ENCODE peak calls at places on chromosome 21, in six cellular contexts. J is activated effector memory CD4-positive, alpha-beta T cell treated with anti-CD3 and anti-CD28 coated beads, Interleukin-2, amount 50 U/mL, for 16 hours; H is HTR-8/SVneo; E is cardiac septum; O is EH; Y is dorsolateral prefrontal cortex. U is an unnamed sample.

GRCh38 chr21:31370893-31371652 is 27.0 kb upstream of the TIAM1 start:
- DNase-seq in J (no peak), H (no peak), E (no peak), O (no peak), Y (no peak), U (no peak)

GRCh38 chr21:43270800-43271261 is 102.0 kb downstream of the CRYAA start:
- DNase-seq in J (no peak), H (no peak), E (peak), O (no peak), Y (peak), U (no peak)

GRCh38 chr21:34526236-34526617 is 14.2 kb upstream of the KCNE1 start:
- DNase-seq in J (no peak), H (no peak), E (no peak), O (no peak), Y (no peak), U (no peak)

GRCh38 chr21:25834376-25834775 is 99.6 kb downstream of the GABPA start:
- DNase-seq in J (no peak), H (no peak), E (no peak), O (no peak), Y (no peak), U (no peak)

GRCh38 chr21:38807481-38807880 is 1.8 kb downstream of the ETS2 start:
- DNase-seq in J (no peak), H (no peak), E (no peak), O (peak), Y (no peak), U (no peak)

GRCh38 chr21:28016571-28016970 is 976.1 kb downstream of the LTN1 start:
- DNase-seq in J (no peak), H (no peak), E (no peak), O (peak), Y (no peak), U (no peak)

GRCh38 chr21:20644552-20644951 is 353.7 kb upstream of the NCAM2 start:
- DNase-seq in J (no peak), H (no peak), E (no peak), O (no peak), Y (no peak), U (no peak)

GRCh38 chr21:17853393-17854275 is 34.5 kb upstream of the C21orf91 start:
- DNase-seq in J (no peak), H (no peak), E (no peak), O (no peak), Y (no peak), U (peak)

GRCh38 chr21:38765056-38765455 is 40.7 kb upstream of the ETS2 start:
- DNase-seq in J (no peak), H (no peak), E (no peak), O (no peak), Y (no peak), U (no peak)

GRCh38 chr21:29436143-29436542 is 137.4 kb downstream of the BACH1 start:
- DNase-seq in J (peak), H (no peak), E (no peak), O (no peak), Y (no peak), U (no peak)

U was measured in occipital lobe.